ENCODE peak calls at places on chromosome 4, in seven cellular contexts. J is AG04450, V is transverse colon, T is choroid plexus epithelial cell, E is kidney epithelial cell, Q is colonic mucosa, G is progenitor cell of endocrine pancreas. M is an unnamed sample.

GRCh38 chr4:73103799-73104503 is 34.4 kb upstream of the COX18 start:
- DNase-seq in V (no peak), J (no peak), E (no peak), Q (no peak), T (peak), G (no peak), M (no peak)

GRCh38 chr4:118941149-118941548 is 52.5 kb downstream of the SYNPO2 start:
- DNase-seq in E (no peak), G (no peak), J (no peak), T (peak), Q (no peak), V (peak), M (no peak)

GRCh38 chr4:184142121-184143000 is 75.3 kb downstream of the ENPP6 start:
- DNase-seq in J (no peak), Q (no peak), E (no peak), T (no peak), V (no peak), G (no peak), M (no peak)

GRCh38 chr4:158314756-158315487 is 104.6 kb downstream of the TMEM144 start:
- DNase-seq in G (no peak), V (no peak), Q (no peak), E (peak), T (peak), J (peak), M (no peak)

GRCh38 chr4:137125011-137125410 is 407.3 kb downstream of the PCDH18 start:
- DNase-seq in T (peak), E (no peak), J (no peak), G (no peak), Q (peak), V (no peak), M (no peak)

GRCh38 chr4:118034061-118034785 is at the start of gene NDST3:
- DNase-seq in G (peak), T (peak), Q (peak), E (peak), J (no peak), V (peak), M (no peak)

GRCh38 chr4:70749313-70749712 is 27.5 kb downstream of the RUFY3 start:
- DNase-seq in Q (no peak), E (no peak), J (no peak), V (no peak), G (no peak), T (no peak), M (no peak)

GRCh38 chr4:177554966-177555574 is 112.8 kb upstream of the AGA start:
- DNase-seq in J (no peak), G (no peak), Q (peak), V (peak), T (peak), E (no peak), M (no peak)

GRCh38 chr4:184660978-184661377 is 11.4 kb downstream of the PRIMPOL start:
- DNase-seq in E (no peak), T (no peak), V (no peak), Q (no peak), J (no peak), G (no peak), M (no peak)

GRCh38 chr4:18291313-18291712 is 269.8 kb upstream of the LCORL start:
- DNase-seq in V (no peak), J (no peak), Q (no peak), G (no peak), E (no peak), T (no peak), M (no peak)

GRCh38 chr4:25654971-25655963 is at the start of gene SLC34A2:
- DNase-seq in V (peak), E (no peak), J (no peak), G (peak), T (no peak), Q (no peak), M (no peak)

GRCh38 chr4:51884606-51885005 is 41.7 kb downstream of the DCUN1D4 start:
- DNase-seq in E (no peak), T (no peak), J (no peak), Q (no peak), G (no peak), V (no peak), M (no peak)

GRCh38 chr4:128159967-128160366 is 98.9 kb downstream of the LARP1B start:
- DNase-seq in V (no peak), T (peak), J (peak), Q (no peak), G (no peak), E (no peak), M (no peak)

GRCh38 chr4:3250956-3251690 is 2.2 kb downstream of the MSANTD1 start:
- DNase-seq in T (peak), Q (no peak), E (peak), J (no peak), G (no peak), V (no peak), M (no peak)

GRCh38 chr4:168485511-168485910 is 5.2 kb upstream of the DDX60L start:
- DNase-seq in J (no peak), T (no peak), Q (no peak), V (no peak), E (no peak), G (no peak), M (no peak)

GRCh38 chr4:72846280-72847111 is 223.0 kb downstream of the COX18 start:
- DNase-seq in T (peak), J (no peak), E (no peak), G (no peak), Q (peak), V (no peak), M (no peak)

GRCh38 chr4:97106161-97106560 is 1037.1 kb downstream of the STPG2 start:
- DNase-seq in G (no peak), J (no peak), V (no peak), Q (no peak), E (no peak), T (no peak), M (no peak)

GRCh38 chr4:18390655-18391369 is 369.3 kb upstream of the LCORL start:
- DNase-seq in G (no peak), V (no peak), Q (no peak), T (peak), E (peak), J (no peak), M (no peak)

DNA sequence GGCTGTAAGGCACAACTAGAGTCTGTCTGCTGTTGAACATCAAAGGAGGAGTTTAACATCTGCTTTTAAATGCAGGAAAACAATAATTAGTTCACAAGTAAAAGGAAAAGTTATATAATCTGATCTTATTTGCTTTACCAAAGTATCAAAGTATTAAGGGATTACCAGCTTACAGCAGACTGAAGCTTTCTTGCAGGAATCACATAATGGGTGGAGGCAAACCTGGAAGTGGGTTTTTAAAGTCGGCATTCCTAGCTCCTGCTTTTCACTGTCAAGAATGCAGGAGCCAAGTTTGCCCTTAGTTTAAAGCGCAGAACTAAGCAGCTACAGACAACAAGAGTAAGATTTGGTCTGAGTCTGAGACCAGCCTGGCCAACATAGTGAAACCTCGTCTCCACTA is 122.2 kb downstream of the APBB2 start:
- DNase-seq in T (no peak), V (no peak), G (no peak), J (no peak), Q (no peak), E (no peak), M (no peak)
- TF ChIP-seq CTCF in T (no peak), V (no peak), G (no peak), J (no peak), Q (no peak), E (no peak), M (no peak)

GRCh38 chr4:87541956-87542709 is 13.0 kb upstream of the SPARCL1 start:
- DNase-seq in G (no peak), E (no peak), V (no peak), Q (no peak), T (no peak), J (no peak), M (no peak)

GRCh38 chr4:87545052-87545451 is 15.9 kb upstream of the SPARCL1 start:
- DNase-seq in E (no peak), T (no peak), J (no peak), Q (no peak), G (no peak), V (no peak), M (no peak)

GRCh38 chr4:87541521-87541920 is 12.3 kb upstream of the SPARCL1 start:
- DNase-seq in Q (no peak), E (no peak), V (no peak), T (no peak), J (no peak), G (no peak), M (no peak)

GRCh38 chr4:87542734-87543312 is 13.6 kb upstream of the SPARCL1 start:
- DNase-seq in Q (no peak), J (no peak), T (no peak), G (no peak), E (no peak), V (no peak), M (no peak)

DNA sequence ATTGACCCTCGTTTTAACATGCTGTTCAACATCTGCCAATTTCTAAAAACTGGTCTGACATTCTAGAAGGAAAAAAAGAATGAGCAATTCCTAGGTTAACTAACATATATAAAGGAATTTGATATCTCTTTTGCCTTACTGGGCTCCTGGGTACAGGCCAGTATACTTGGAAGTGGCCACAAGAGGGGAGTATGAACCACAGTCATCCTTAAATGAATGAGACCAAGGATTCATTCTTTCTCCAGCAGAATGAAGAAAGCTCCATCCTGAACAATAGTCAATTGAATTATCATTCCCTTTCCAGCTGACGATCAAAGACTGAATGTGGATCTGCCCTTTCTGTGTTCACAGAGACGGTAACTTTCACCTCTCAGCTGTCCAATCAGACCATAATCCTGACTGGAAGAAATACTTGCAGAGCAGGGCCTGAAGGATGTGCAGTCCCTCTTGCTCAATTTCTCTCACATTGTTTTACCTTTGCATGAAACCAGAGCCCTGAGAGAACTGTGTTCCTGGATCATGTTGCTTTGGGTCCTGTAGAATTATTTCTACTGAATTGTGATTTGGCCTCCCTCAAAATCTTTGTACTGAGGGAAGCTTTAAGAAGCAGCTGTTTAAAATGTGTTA is 14.8 kb upstream of the SPARCL1 start:
- DNase-seq in G (no peak), E (no peak), T (peak), J (no peak), V (no peak), Q (no peak), M (no peak)
- TF ChIP-seq CTCF in G (peak), E (peak), T (peak), J (peak), V (peak), Q (no peak), M (no peak)

GRCh38 chr4:87967193-87967592 is 8.3 kb upstream of the SPP1 start:
- DNase-seq in Q (no peak), G (no peak), J (no peak), T (no peak), E (no peak), V (no peak), M (no peak)

GRCh38 chr4:87961993-87962791 is 13.3 kb upstream of the SPP1 start:
- DNase-seq in J (no peak), G (no peak), T (peak), V (no peak), E (peak), Q (no peak), M (no peak)

GRCh38 chr4:87966095-87966496 is 9.4 kb upstream of the SPP1 start:
- DNase-seq in G (no peak), Q (no peak), V (no peak), E (no peak), J (no peak), T (no peak), M (no peak)

GRCh38 chr4:87965501-87965975 is 10.0 kb upstream of the SPP1 start:
- DNase-seq in G (no peak), J (no peak), V (no peak), Q (no peak), T (no peak), E (no peak), M (no peak)
- TF ChIP-seq CTCF in G (no peak), J (no peak), V (no peak), Q (no peak), T (no peak), E (no peak), M (no peak)

DNA sequence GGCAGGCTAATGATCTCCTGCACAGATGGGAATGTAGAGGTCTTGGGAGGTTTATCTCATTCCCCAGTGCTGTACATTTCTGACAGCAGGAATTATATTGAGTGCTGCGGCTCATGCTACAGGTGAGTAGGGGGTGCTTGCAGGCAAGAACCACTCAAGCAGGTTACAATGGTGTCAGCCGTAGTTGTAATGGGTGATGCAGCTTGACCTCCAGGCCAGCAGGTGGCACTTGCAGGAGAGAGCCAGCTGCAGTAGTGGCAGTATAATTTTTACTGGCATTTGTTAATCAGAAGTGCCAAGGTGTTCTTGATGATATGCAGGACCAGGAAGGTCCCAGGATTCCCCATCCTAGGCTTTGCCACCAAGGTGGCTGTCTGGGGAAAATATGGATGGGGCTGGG is 759.6 kb upstream of the NDST4 start:
- DNase-seq in Q (no peak), T (no peak), G (no peak), V (no peak), E (no peak), J (no peak), M (no peak)
- TF ChIP-seq CTCF in Q (no peak), T (no peak), G (no peak), V (no peak), E (no peak), J (no peak), M (no peak)

GRCh38 chr4:127124919-127125318 is 507.8 kb upstream of the INTU start:
- DNase-seq in G (no peak), J (no peak), Q (no peak), E (no peak), V (no peak), T (peak), M (no peak)
- TF ChIP-seq CTCF in G (no peak), J (peak), Q (no peak), E (peak), V (no peak), T (peak), M (no peak)

GRCh38 chr4:31793907-31794306 is 1073.7 kb downstream of the PCDH7 start:
- DNase-seq in G (no peak), Q (no peak), E (no peak), V (no peak), J (no peak), T (peak), M (no peak)
- TF ChIP-seq CTCF in G (peak), Q (peak), E (peak), V (no peak), J (peak), T (peak), M (no peak)

DNA sequence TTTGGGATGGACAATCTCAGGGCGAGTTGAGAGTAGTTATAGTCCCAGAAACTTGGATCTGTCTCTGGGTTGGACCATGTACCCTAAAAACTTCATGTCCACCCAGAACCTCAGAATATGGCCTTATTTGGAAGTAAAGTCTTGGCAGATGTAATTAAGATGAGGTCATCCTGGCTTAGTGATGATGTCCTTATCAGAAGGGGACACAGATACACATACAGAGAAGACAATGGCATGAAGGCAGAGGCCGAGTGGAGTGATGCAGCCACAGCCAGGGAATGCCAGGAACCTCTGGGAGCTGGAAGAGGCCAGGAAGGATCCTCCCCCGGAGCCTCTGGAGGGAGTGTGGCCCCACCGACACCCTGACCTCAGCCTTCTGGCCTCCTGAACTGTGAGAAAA is 61.2 kb upstream of the STX18 start:
- DNase-seq in J (no peak), E (no peak), Q (no peak), G (no peak), V (no peak), T (no peak), M (no peak)
- TF ChIP-seq CTCF in J (no peak), E (no peak), Q (no peak), G (no peak), V (no peak), T (no peak), M (no peak)

GRCh38 chr4:12595986-12596385 is 888.2 kb downstream of the RAB28 start:
- DNase-seq in E (no peak), G (no peak), T (no peak), Q (no peak), V (no peak), J (no peak), M (no peak)
- TF ChIP-seq CTCF in E (peak), G (peak), T (peak), Q (no peak), V (no peak), J (no peak), M (no peak)